ENCODE peak calls at places on chromosomes 5 and 9, in seven cellular contexts. One of them, this sample, is unnamed.

GRCh38 chr9:76374702-76375543 is 19.3 kb downstream of the RFK start:
- DNase-seq in A549: peak
- DNase-seq in fibroblast of the aortic adventitia: peak
- DNase-seq in pancreas: peak
- DNase-seq in keratinocyte: no peak
- DNase-seq in CD8-positive, alpha-beta T cell: no peak
- DNase-seq in AG04450: peak
- DNase-seq in this sample: peak

GRCh38 chr5:152061095-152061494 is 136.4 kb upstream of the GLRA1 start:
- DNase-seq in A549: no peak
- DNase-seq in pancreas: no peak
- DNase-seq in AG04450: no peak
- DNase-seq in keratinocyte: no peak
- DNase-seq in fibroblast of the aortic adventitia: no peak
- DNase-seq in CD8-positive, alpha-beta T cell: no peak
- DNase-seq in this sample: no peak

GRCh38 chr5:95884511-95884910 is 62.0 kb upstream of the GLRX start:
- DNase-seq in pancreas: no peak
- DNase-seq in keratinocyte: no peak
- DNase-seq in fibroblast of the aortic adventitia: no peak
- DNase-seq in CD8-positive, alpha-beta T cell: no peak
- DNase-seq in A549: no peak
- DNase-seq in AG04450: no peak
- DNase-seq in this sample: no peak

GRCh38 chr9:35112257-35113020 is 3.2 kb downstream of the ATOSB start:
- DNase-seq in keratinocyte: no peak
- DNase-seq in AG04450: no peak
- DNase-seq in A549: no peak
- DNase-seq in pancreas: no peak
- DNase-seq in CD8-positive, alpha-beta T cell: no peak
- DNase-seq in fibroblast of the aortic adventitia: peak
- DNase-seq in this sample: no peak

GRCh38 chr9:37978983-37979382 is 75.1 kb upstream of the SLC25A51 start:
- DNase-seq in pancreas: no peak
- DNase-seq in AG04450: no peak
- DNase-seq in fibroblast of the aortic adventitia: no peak
- DNase-seq in A549: no peak
- DNase-seq in CD8-positive, alpha-beta T cell: no peak
- DNase-seq in keratinocyte: no peak
- DNase-seq in this sample: no peak

GRCh38 chr9:101387871-101388506 is 3.2 kb upstream of the BAAT start:
- DNase-seq in fibroblast of the aortic adventitia: peak
- DNase-seq in A549: peak
- DNase-seq in CD8-positive, alpha-beta T cell: no peak
- DNase-seq in pancreas: no peak
- DNase-seq in keratinocyte: no peak
- DNase-seq in AG04450: no peak
- DNase-seq in this sample: no peak

GRCh38 chr5:133367413-133367812 is 244.9 kb downstream of the FSTL4 start:
- DNase-seq in AG04450: no peak
- DNase-seq in CD8-positive, alpha-beta T cell: no peak
- DNase-seq in pancreas: no peak
- DNase-seq in fibroblast of the aortic adventitia: no peak
- DNase-seq in keratinocyte: no peak
- DNase-seq in A549: no peak
- DNase-seq in this sample: no peak

GRCh38 chr5:42848545-42848944 is 36.9 kb upstream of the SELENOP start:
- DNase-seq in keratinocyte: no peak
- DNase-seq in pancreas: no peak
- DNase-seq in A549: no peak
- DNase-seq in fibroblast of the aortic adventitia: no peak
- DNase-seq in CD8-positive, alpha-beta T cell: no peak
- DNase-seq in AG04450: no peak
- DNase-seq in this sample: no peak

GRCh38 chr5:142600611-142601360 is 85.1 kb downstream of the FGF1 start:
- DNase-seq in fibroblast of the aortic adventitia: peak
- DNase-seq in pancreas: peak
- DNase-seq in keratinocyte: no peak
- DNase-seq in A549: peak
- DNase-seq in CD8-positive, alpha-beta T cell: no peak
- DNase-seq in AG04450: peak
- DNase-seq in this sample: no peak

GRCh38 chr5:97071101-97071500 is 71.3 kb downstream of the LIX1 start:
- DNase-seq in AG04450: peak
- DNase-seq in pancreas: no peak
- DNase-seq in keratinocyte: no peak
- DNase-seq in fibroblast of the aortic adventitia: peak
- DNase-seq in A549: no peak
- DNase-seq in CD8-positive, alpha-beta T cell: no peak
- DNase-seq in this sample: peak

DNA sequence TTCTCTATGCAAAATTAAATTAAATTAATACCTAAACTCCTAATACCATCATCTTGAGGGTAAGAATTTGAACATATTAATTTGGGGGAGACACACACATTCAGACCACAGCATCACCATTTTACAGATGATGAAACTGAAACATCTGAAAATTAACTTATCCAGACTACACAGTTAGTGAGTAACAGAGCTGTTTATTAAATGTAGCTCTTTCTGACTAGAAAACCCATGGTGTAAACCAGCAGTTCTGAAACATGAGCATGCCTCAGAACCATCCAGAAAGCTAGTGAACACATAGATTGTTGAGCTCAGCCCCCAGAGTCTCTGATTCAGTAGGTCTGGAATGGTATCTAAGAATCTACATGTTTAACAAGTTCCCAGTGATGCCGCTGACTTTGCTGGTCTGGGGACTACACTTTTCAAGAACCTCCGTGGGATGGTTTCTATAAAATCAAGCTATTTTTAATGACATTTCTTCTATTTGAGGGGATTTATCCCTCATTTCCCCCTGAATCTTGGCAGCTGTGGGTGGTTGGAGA is 113.5 kb downstream of the RORB start:
- DNase-seq in AG04450: no peak
- DNase-seq in pancreas: no peak
- DNase-seq in CD8-positive, alpha-beta T cell: no peak
- DNase-seq in fibroblast of the aortic adventitia: no peak
- DNase-seq in keratinocyte: no peak
- DNase-seq in A549: no peak
- DNase-seq in this sample: no peak
- TF ChIP-seq CTCF in AG04450: no peak
- TF ChIP-seq CTCF in pancreas: no peak
- TF ChIP-seq CTCF in CD8-positive, alpha-beta T cell: no peak
- TF ChIP-seq CTCF in fibroblast of the aortic adventitia: no peak
- TF ChIP-seq CTCF in keratinocyte: no peak
- TF ChIP-seq CTCF in A549: no peak
- TF ChIP-seq CTCF in this sample: no peak

DNA sequence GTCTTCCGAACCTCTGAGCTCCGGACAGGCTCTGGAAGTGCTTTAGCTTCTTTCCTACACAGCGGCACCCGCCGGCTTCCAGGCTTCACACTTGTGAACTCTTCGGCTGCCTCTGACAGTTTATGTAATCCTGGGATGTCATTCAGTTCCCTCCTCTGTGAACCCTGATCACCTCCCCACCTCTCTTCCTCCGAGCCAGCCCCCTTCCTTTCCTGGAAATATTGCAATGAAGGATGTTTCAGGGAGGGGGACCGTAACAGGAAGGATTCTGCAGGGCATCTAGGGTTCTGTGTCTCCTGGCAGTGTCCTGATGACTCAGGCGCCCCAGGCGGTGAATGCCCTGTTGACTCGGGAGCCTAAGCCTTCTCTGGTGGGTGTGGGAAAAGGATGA is at the start of gene CD14:
- DNase-seq in AG04450: no peak
- DNase-seq in pancreas: no peak
- DNase-seq in CD8-positive, alpha-beta T cell: no peak
- DNase-seq in A549: peak
- DNase-seq in keratinocyte: no peak
- DNase-seq in fibroblast of the aortic adventitia: peak
- DNase-seq in this sample: no peak
- H3K4me3 ChIP-seq in AG04450: peak
- H3K4me3 ChIP-seq in pancreas: peak
- H3K4me3 ChIP-seq in CD8-positive, alpha-beta T cell: peak
- H3K4me3 ChIP-seq in A549: peak
- H3K4me3 ChIP-seq in keratinocyte: peak
- H3K4me3 ChIP-seq in fibroblast of the aortic adventitia: peak
- H3K4me3 ChIP-seq in this sample: peak

GRCh38 chr5:167217097-167217743 is 1074.2 kb upstream of the WWC1 start:
- DNase-seq in AG04450: no peak
- DNase-seq in pancreas: no peak
- DNase-seq in keratinocyte: no peak
- DNase-seq in A549: no peak
- DNase-seq in CD8-positive, alpha-beta T cell: no peak
- DNase-seq in fibroblast of the aortic adventitia: no peak
- DNase-seq in this sample: no peak
- TF ChIP-seq CTCF in AG04450: no peak
- TF ChIP-seq CTCF in pancreas: peak
- TF ChIP-seq CTCF in keratinocyte: no peak
- TF ChIP-seq CTCF in A549: no peak
- TF ChIP-seq CTCF in CD8-positive, alpha-beta T cell: no peak
- TF ChIP-seq CTCF in fibroblast of the aortic adventitia: no peak
- TF ChIP-seq CTCF in this sample: peak

GRCh38 chr5:74865799-74866652 is at the start of gene FAM169A:
- DNase-seq in keratinocyte: no peak
- DNase-seq in AG04450: no peak
- DNase-seq in A549: peak
- DNase-seq in CD8-positive, alpha-beta T cell: peak
- DNase-seq in fibroblast of the aortic adventitia: peak
- DNase-seq in pancreas: peak
- DNase-seq in this sample: no peak

GRCh38 chr5:74866653-74867162 is 521 bp upstream of the FAM169A start:
- DNase-seq in CD8-positive, alpha-beta T cell: no peak
- DNase-seq in A549: peak
- DNase-seq in fibroblast of the aortic adventitia: no peak
- DNase-seq in pancreas: no peak
- DNase-seq in keratinocyte: no peak
- DNase-seq in AG04450: no peak
- DNase-seq in this sample: no peak

GRCh38 chr5:74865293-74865798 is 841 bp downstream of the FAM169A start:
- DNase-seq in AG04450: no peak
- DNase-seq in pancreas: no peak
- DNase-seq in keratinocyte: no peak
- DNase-seq in A549: no peak
- DNase-seq in fibroblast of the aortic adventitia: no peak
- DNase-seq in CD8-positive, alpha-beta T cell: no peak
- DNase-seq in this sample: no peak

GRCh38 chr5:74863726-74864125 is 2.5 kb downstream of the FAM169A start:
- DNase-seq in keratinocyte: no peak
- DNase-seq in A549: no peak
- DNase-seq in CD8-positive, alpha-beta T cell: no peak
- DNase-seq in fibroblast of the aortic adventitia: no peak
- DNase-seq in pancreas: no peak
- DNase-seq in AG04450: no peak
- DNase-seq in this sample: no peak

GRCh38 chr5:74864823-74865222 is 1.4 kb downstream of the FAM169A start:
- DNase-seq in fibroblast of the aortic adventitia: no peak
- DNase-seq in A549: no peak
- DNase-seq in keratinocyte: no peak
- DNase-seq in pancreas: no peak
- DNase-seq in CD8-positive, alpha-beta T cell: no peak
- DNase-seq in AG04450: no peak
- DNase-seq in this sample: no peak
- H3K4me3 ChIP-seq in fibroblast of the aortic adventitia: no peak
- H3K4me3 ChIP-seq in A549: peak
- H3K4me3 ChIP-seq in keratinocyte: peak
- H3K4me3 ChIP-seq in pancreas: no peak
- H3K4me3 ChIP-seq in CD8-positive, alpha-beta T cell: peak
- H3K4me3 ChIP-seq in AG04450: no peak
- H3K4me3 ChIP-seq in this sample: no peak

GRCh38 chr5:33490071-33490665 is 49.4 kb downstream of the TARS1 start:
- DNase-seq in A549: no peak
- DNase-seq in pancreas: no peak
- DNase-seq in fibroblast of the aortic adventitia: no peak
- DNase-seq in keratinocyte: no peak
- DNase-seq in CD8-positive, alpha-beta T cell: no peak
- DNase-seq in AG04450: no peak
- DNase-seq in this sample: no peak
- TF ChIP-seq CTCF in A549: no peak
- TF ChIP-seq CTCF in pancreas: no peak
- TF ChIP-seq CTCF in fibroblast of the aortic adventitia: no peak
- TF ChIP-seq CTCF in keratinocyte: no peak
- TF ChIP-seq CTCF in CD8-positive, alpha-beta T cell: no peak
- TF ChIP-seq CTCF in AG04450: no peak
- TF ChIP-seq CTCF in this sample: no peak

This sample was measured in epithelial cell of proximal tubule.